ENCODE peak calls at places on chromosome 16, in eight cellular contexts. C is AG08395; K is stimulated activated effector memory CD8-positive, alpha-beta T cell treated with anti-CD3 and anti-CD28 coated beads, Interleukin-12 subunit alpha, Interleukin-12 subunit beta, amount 100 ng/mL, for 72 hours; T is bronchial epithelial cell; Z is GM12864; P is Kasumi-1; S is naive thymus-derived CD8-positive, alpha-beta T cell; G is epithelial cell of proximal tubule. U is an unnamed sample.

GRCh38 chr16:58421529-58421928 is 29.3 kb downstream of the GINS3 start:
- DNase-seq in T (peak), C (peak), S (no peak), P (no peak), Z (no peak), G (no peak), K (no peak), U (no peak)

GRCh38 chr16:81560979-81561657 is 116.5 kb downstream of the CMIP start:
- DNase-seq in K (no peak), P (no peak), G (peak), T (peak), S (no peak), C (no peak), Z (no peak), U (no peak)

GRCh38 chr16:57178296-57178695 is 7.5 kb downstream of the PSME3IP1 start:
- DNase-seq in P (no peak), C (no peak), Z (no peak), G (no peak), K (no peak), T (no peak), S (no peak), U (no peak)

GRCh38 chr16:49356728-49357488 is 16.7 kb upstream of the C16orf78 start:
- DNase-seq in P (no peak), G (no peak), T (no peak), K (no peak), Z (no peak), S (no peak), C (no peak), U (no peak)

GRCh38 chr16:30902070-30902972 is 5.9 kb downstream of the CTF1 start:
- DNase-seq in Z (no peak), K (peak), C (peak), S (peak), T (peak), G (no peak), P (peak), U (peak)

GRCh38 chr16:17564856-17565255 is 94.1 kb upstream of the XYLT1 start:
- DNase-seq in G (no peak), S (no peak), C (no peak), P (no peak), T (no peak), K (no peak), Z (no peak), U (no peak)

GRCh38 chr16:11260596-11260966 is 4.6 kb upstream of the SOCS1 start:
- DNase-seq in Z (no peak), G (no peak), C (no peak), S (no peak), T (no peak), P (no peak), K (no peak), U (no peak)

GRCh38 chr16:87345721-87346424 is 28.7 kb upstream of the C16orf95 start:
- DNase-seq in T (no peak), P (no peak), G (no peak), S (no peak), C (no peak), K (no peak), Z (no peak), U (no peak)

GRCh38 chr16:67034478-67034877 is 5.5 kb downstream of the CBFB start:
- DNase-seq in G (no peak), S (no peak), Z (no peak), C (no peak), T (peak), K (no peak), P (no peak), U (no peak)

GRCh38 chr16:25187491-25187795 is 29.3 kb upstream of the AQP8 start:
- DNase-seq in Z (no peak), T (no peak), K (no peak), P (no peak), G (no peak), S (no peak), C (no peak), U (no peak)

GRCh38 chr16:70805380-70805779 is 4.4 kb upstream of the VAC14 start:
- DNase-seq in P (no peak), K (no peak), C (no peak), Z (no peak), T (peak), S (no peak), G (no peak), U (no peak)

GRCh38 chr16:87391324-87391949 is 699 bp upstream of the MAP1LC3B start:
- DNase-seq in K (peak), S (peak), C (no peak), Z (no peak), P (no peak), T (no peak), G (no peak), U (no peak)

GRCh38 chr16:66538910-66539309 is 11.0 kb downstream of the TK2 start:
- DNase-seq in G (no peak), C (no peak), K (no peak), S (no peak), T (no peak), Z (no peak), P (no peak), U (no peak)

GRCh38 chr16:66616592-66616991 is 12.1 kb downstream of the CMTM3 start:
- DNase-seq in K (no peak), C (no peak), T (no peak), P (no peak), S (no peak), Z (no peak), G (no peak), U (no peak)

GRCh38 chr16:77434022-77434364 is 841 bp downstream of the ADAMTS18 start:
- DNase-seq in G (no peak), Z (no peak), T (no peak), K (no peak), S (no peak), C (no peak), P (no peak), U (no peak)

GRCh38 chr16:86455116-86455515 is 55.2 kb upstream of the FOXF1 start:
- DNase-seq in G (no peak), C (peak), T (no peak), Z (no peak), K (no peak), S (no peak), P (no peak), U (no peak)

GRCh38 chr16:86777098-86777946 is 199.0 kb downstream of the FOXL1 start:
- DNase-seq in C (no peak), P (no peak), S (no peak), G (no peak), Z (no peak), T (no peak), K (no peak), U (no peak)

GRCh38 chr16:55543470-55543869 is 23.0 kb upstream of the CAPNS2 start:
- DNase-seq in C (peak), K (no peak), G (no peak), S (no peak), T (peak), Z (no peak), P (no peak), U (no peak)

GRCh38 chr16:74591914-74592650 is 14.8 kb downstream of the GLG1 start:
- DNase-seq in K (no peak), Z (no peak), P (no peak), T (no peak), G (no peak), C (no peak), S (no peak), U (no peak)

U was measured in effector CD4-positive, alpha-beta T cell.